ENCODE peak calls at places on chromosomes 11 and 22, in five cellular contexts. R is astrocyte of the spinal cord, Z is right atrium auricular region, O is activated T-cell treated with anti-CD3 and anti-CD28 coated beads for 48 hours, M is left kidney. K is an unnamed sample.

GRCh38 chr11:78074756-78075155 is 4.9 kb downstream of the NDUFC2 start:
- DNase-seq in O (no peak), R (no peak), Z (no peak), M (no peak), K (no peak)

GRCh38 chr11:79419120-79419519 is 21.7 kb downstream of the TENM4 start:
- DNase-seq in Z (no peak), M (no peak), O (no peak), R (peak), K (peak)

GRCh38 chr22:26708256-26709009 is 51.0 kb downstream of the MIAT start:
- DNase-seq in O (no peak), R (no peak), Z (no peak), M (no peak), K (no peak)

GRCh38 chr11:12017243-12017678 is 8.8 kb upstream of the DKK3 start:
- DNase-seq in O (no peak), M (no peak), Z (no peak), R (peak), K (peak)

GRCh38 chr11:126602349-126602940 is 247.0 kb downstream of the ST3GAL4 start:
- DNase-seq in Z (no peak), M (no peak), R (no peak), O (no peak), K (no peak)

GRCh38 chr22:32579533-32580220 is 105.1 kb downstream of the FBXO7 start:
- DNase-seq in Z (no peak), M (peak), O (no peak), R (peak), K (peak)

GRCh38 chr11:35641206-35641885 is 21.2 kb upstream of the TRIM44 start:
- DNase-seq in R (no peak), Z (no peak), O (no peak), M (no peak), K (no peak)

GRCh38 chr22:46052801-46053562 is 76.0 kb upstream of the WNT7B start:
- DNase-seq in M (peak), Z (no peak), R (peak), O (no peak), K (peak)

GRCh38 chr11:2142300-2142759 is 3.1 kb upstream of the IGF2 start:
- DNase-seq in O (no peak), Z (no peak), M (no peak), R (no peak), K (peak)

GRCh38 chr22:46612904-46613605 is 7.1 kb upstream of the GRAMD4 start:
- DNase-seq in O (peak), Z (no peak), M (peak), R (no peak), K (no peak)

GRCh38 chr11:76233936-76234703 is 27.8 kb upstream of the WNT11 start:
- DNase-seq in O (peak), Z (peak), M (no peak), R (peak), K (no peak)

GRCh38 chr11:57458410-57459111 is 1.8 kb upstream of the RTN4RL2 start:
- DNase-seq in Z (no peak), M (peak), O (peak), R (no peak), K (no peak)

GRCh38 chr11:61489833-61490585 is 18.5 kb upstream of the LRRC10B start:
- DNase-seq in O (no peak), M (peak), R (no peak), Z (no peak), K (no peak)

GRCh38 chr11:9232482-9232881 is 32.7 kb downstream of the DENND5A start:
- DNase-seq in R (no peak), Z (peak), O (no peak), M (no peak), K (no peak)

GRCh38 chr22:17835256-17835655 is 61.0 kb upstream of the BID start:
- DNase-seq in R (no peak), O (no peak), M (no peak), Z (no peak), K (no peak)

GRCh38 chr22:19203839-19204238 is 25.3 kb upstream of the SLC25A1 start:
- DNase-seq in O (no peak), Z (no peak), R (no peak), M (no peak), K (no peak)

GRCh38 chr11:95512682-95513081 is 276.9 kb downstream of the FAM76B start:
- DNase-seq in M (no peak), O (no peak), R (peak), Z (peak), K (no peak)

GRCh38 chr11:92829121-92829520 is 140.3 kb upstream of the MTNR1B start:
- DNase-seq in O (no peak), M (no peak), R (no peak), Z (no peak), K (no peak)

K was measured in LHCN-M2.